ENCODE peak calls at places on chromosomes 3 and 15, in seven cellular contexts. T, J, F, I, U, W and M are unnamed samples.

GRCh38 chr3:17357035-17357710 is 385.3 kb downstream of the TBC1D5 start:
- DNase-seq in T (no peak), J (no peak), F (no peak), I (no peak), U (no peak), W (no peak), M (no peak)

GRCh38 chr3:142876417-142876816 is 12.5 kb downstream of the PCOLCE2 start:
- DNase-seq in T (no peak), J (no peak), F (no peak), I (no peak), U (no peak), W (no peak), M (no peak)

GRCh38 chr15:101489236-101489632 is 273 bp downstream of the PCSK6 start:
- DNase-seq in T (peak), J (peak), F (no peak), I (no peak), U (no peak), W (peak), M (no peak)

GRCh38 chr3:170815340-170815739 is 54.7 kb downstream of the RPL22L1 start:
- DNase-seq in T (peak), J (peak), F (no peak), I (peak), U (no peak), W (no peak), M (no peak)

GRCh38 chr3:58874248-58874741 is 175.5 kb downstream of the CFAP20DC start:
- DNase-seq in T (no peak), J (peak), F (peak), I (peak), U (peak), W (peak), M (no peak)

GRCh38 chr3:157589168-157589567 is 86.0 kb upstream of the VEPH1 start:
- DNase-seq in T (no peak), J (no peak), F (no peak), I (no peak), U (no peak), W (no peak), M (no peak)

GRCh38 chr3:152574461-152575079 is 260.4 kb upstream of the P2RY1 start:
- DNase-seq in T (peak), J (peak), F (peak), I (peak), U (peak), W (peak), M (no peak)

GRCh38 chr15:80523746-80524145 is 119.6 kb downstream of the ARNT2 start:
- DNase-seq in T (no peak), J (peak), F (no peak), I (no peak), U (no peak), W (peak), M (no peak)

GRCh38 chr15:85587707-85588441 is 206.9 kb downstream of the KLHL25 start:
- DNase-seq in T (no peak), J (peak), F (peak), I (peak), U (peak), W (peak), M (no peak)

GRCh38 chr3:24344784-24345439 is 149.7 kb downstream of the THRB start:
- DNase-seq in T (no peak), J (peak), F (peak), I (peak), U (no peak), W (peak), M (no peak)

GRCh38 chr3:16515885-16516420 is 2.5 kb upstream of the RFTN1 start:
- DNase-seq in T (no peak), J (no peak), F (no peak), I (no peak), U (no peak), W (no peak), M (no peak)

GRCh38 chr3:150170843-150171513 is 200.3 kb upstream of the PFN2 start:
- DNase-seq in T (no peak), J (no peak), F (no peak), I (no peak), U (no peak), W (no peak), M (no peak)

GRCh38 chr3:162938073-162938472 is 1441.5 kb downstream of the OTOL1 start:
- DNase-seq in T (no peak), J (no peak), F (no peak), I (no peak), U (peak), W (no peak), M (no peak)

GRCh38 chr15:80210612-80211554 is 41.1 kb downstream of the CTXND1 start:
- DNase-seq in T (no peak), J (no peak), F (no peak), I (no peak), U (no peak), W (no peak), M (no peak)